ENCODE peak calls at places on chromosomes 4 and X, in eight cellular contexts. C, A, M, V, L, S, N and X are unnamed samples.

GRCh38 chr4:1327526-1328266 is 19.3 kb upstream of the UVSSA start:
- DNase-seq in L (no peak), A (no peak), N (no peak), V (no peak), C (no peak), S (no peak), M (no peak), X (no peak)

GRCh38 chrX:13763489-13763888 is 28.9 kb downstream of the OFD1 start:
- DNase-seq in A (no peak), S (no peak), M (no peak), C (peak), N (no peak), V (no peak), L (no peak), X (no peak)

GRCh38 chr4:15665738-15666365 is 10.7 kb upstream of the FBXL5 start:
- DNase-seq in S (peak), L (no peak), V (peak), C (no peak), N (no peak), A (peak), M (no peak), X (no peak)

GRCh38 chr4:38046735-38047487 is 86.7 kb downstream of the PTTG2 start:
- DNase-seq in A (no peak), N (no peak), L (no peak), C (peak), V (no peak), M (peak), S (peak), X (no peak)

GRCh38 chrX:16465081-16465876 is 184.7 kb upstream of the S100G start:
- DNase-seq in C (no peak), S (peak), M (no peak), N (no peak), A (no peak), L (no peak), V (no peak), X (no peak)

GRCh38 chr4:15893967-15894366 is 44.6 kb downstream of the FGFBP1 start:
- DNase-seq in C (no peak), A (no peak), M (peak), L (no peak), V (peak), N (no peak), S (peak), X (no peak)

GRCh38 chr4:137558951-137559350 is 26.7 kb upstream of the PCDH18 start:
- DNase-seq in V (no peak), A (no peak), L (no peak), S (peak), M (peak), C (no peak), N (no peak), X (peak)

GRCh38 chr4:84366111-84366510 is 133.0 kb downstream of the NKX6-1 start:
- DNase-seq in A (no peak), S (no peak), M (no peak), V (no peak), C (no peak), L (no peak), N (no peak), X (no peak)

GRCh38 chrX:3252744-3253143 is 93.7 kb downstream of the MXRA5 start:
- DNase-seq in C (no peak), L (no peak), S (no peak), M (peak), V (no peak), A (no peak), N (no peak), X (peak)

GRCh38 chr4:17066972-17067371 is 168.5 kb upstream of the LDB2 start:
- DNase-seq in N (no peak), S (peak), L (no peak), C (peak), M (peak), V (no peak), A (no peak), X (no peak)

GRCh38 chr4:127781303-127782024 is 658 bp upstream of the HSPA4L start:
- DNase-seq in C (peak), A (peak), V (peak), S (peak), N (peak), M (peak), L (no peak), X (no peak)

GRCh38 chr4:168451744-168452394 is 28.4 kb downstream of the DDX60L start:
- DNase-seq in L (no peak), A (no peak), C (no peak), V (peak), N (no peak), M (peak), S (peak), X (no peak)

GRCh38 chrX:16870095-16870860 is at the start of gene RBBP7:
- DNase-seq in V (peak), N (peak), S (peak), L (peak), M (peak), C (peak), A (peak), X (peak)

GRCh38 chr4:63919636-63920365 is 489.4 kb downstream of the TECRL start:
- DNase-seq in L (no peak), M (no peak), S (no peak), V (no peak), N (peak), C (no peak), A (no peak), X (no peak)

GRCh38 chr4:57102050-57102564 is 8.1 kb downstream of the IGFBP7 start:
- DNase-seq in N (peak), S (peak), L (peak), C (peak), V (no peak), A (peak), M (peak), X (no peak)

GRCh38 chr4:88378691-88379559 is at the start of gene HERC6:
- DNase-seq in A (peak), M (peak), V (peak), L (peak), C (peak), N (peak), S (peak), X (peak)

GRCh38 chr4:132195181-132195580 is 953.9 kb upstream of the PCDH10 start:
- DNase-seq in A (no peak), L (no peak), C (no peak), N (no peak), M (peak), S (peak), V (no peak), X (no peak)

GRCh38 chr4:182537031-182537617 is 293.9 kb downstream of the TENM3 start:
- DNase-seq in S (no peak), M (no peak), C (no peak), V (no peak), L (no peak), N (no peak), A (no peak), X (no peak)

GRCh38 chr4:147582386-147583077 is 34.7 kb upstream of the TMEM184C start:
- DNase-seq in L (no peak), A (no peak), V (peak), M (no peak), C (no peak), N (no peak), S (peak), X (no peak)

GRCh38 chrX:39705299-39705698 is 392.5 kb downstream of the BCOR start:
- DNase-seq in M (peak), S (peak), A (peak), V (no peak), L (peak), N (peak), C (peak), X (peak)

GRCh38 chr4:74793757-74794340 is 474 bp downstream of the BTC start:
- DNase-seq in L (peak), V (peak), A (peak), M (peak), N (peak), S (peak), C (peak), X (peak)

GRCh38 chrX:874061-874460 is 243.5 kb downstream of the SHOX start:
- DNase-seq in S (no peak), N (no peak), M (no peak), A (no peak), V (no peak), L (no peak), C (no peak), X (no peak)
- H3K4me3 ChIP-seq in S (no peak), N (no peak), M (no peak), A (no peak), V (no peak), L (no peak), C (no peak), X (no peak)

DNA sequence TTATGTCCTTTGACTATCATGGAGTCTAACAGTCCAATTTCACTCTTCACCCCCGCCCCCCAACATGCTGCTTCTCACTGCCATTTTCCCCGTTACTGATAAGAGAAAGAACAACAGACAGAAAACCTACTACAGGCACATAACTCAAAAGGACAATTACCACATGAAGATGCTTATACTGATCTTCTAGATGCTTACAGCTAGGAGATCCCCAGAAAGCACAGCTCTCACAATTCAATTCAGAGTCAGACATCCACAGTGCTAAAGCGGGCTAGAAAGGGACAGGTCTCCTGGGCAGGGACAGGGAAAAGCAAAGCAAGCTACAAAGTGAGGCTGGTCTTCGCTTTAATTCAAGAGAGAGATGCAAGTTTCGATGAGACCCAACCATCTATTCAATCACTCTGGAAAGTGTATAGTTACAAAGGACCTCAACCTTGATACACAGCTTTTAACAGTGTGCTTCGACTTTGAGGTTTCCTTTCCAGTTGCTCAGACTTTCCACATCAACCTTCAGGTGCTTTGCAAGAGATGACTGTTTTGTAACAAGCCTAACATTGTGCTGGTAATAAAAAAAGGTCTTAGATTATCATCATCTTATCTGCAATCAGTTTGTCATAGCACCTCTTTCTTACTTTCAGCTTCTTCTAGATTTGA is 60.9 kb downstream of the LEF1 start:
- DNase-seq in N (no peak), S (no peak), M (no peak), C (no peak), V (no peak), A (no peak), L (no peak), X (no peak)
- H3K4me3 ChIP-seq in N (no peak), S (no peak), M (no peak), C (no peak), V (no peak), A (no peak), L (no peak), X (no peak)

DNA sequence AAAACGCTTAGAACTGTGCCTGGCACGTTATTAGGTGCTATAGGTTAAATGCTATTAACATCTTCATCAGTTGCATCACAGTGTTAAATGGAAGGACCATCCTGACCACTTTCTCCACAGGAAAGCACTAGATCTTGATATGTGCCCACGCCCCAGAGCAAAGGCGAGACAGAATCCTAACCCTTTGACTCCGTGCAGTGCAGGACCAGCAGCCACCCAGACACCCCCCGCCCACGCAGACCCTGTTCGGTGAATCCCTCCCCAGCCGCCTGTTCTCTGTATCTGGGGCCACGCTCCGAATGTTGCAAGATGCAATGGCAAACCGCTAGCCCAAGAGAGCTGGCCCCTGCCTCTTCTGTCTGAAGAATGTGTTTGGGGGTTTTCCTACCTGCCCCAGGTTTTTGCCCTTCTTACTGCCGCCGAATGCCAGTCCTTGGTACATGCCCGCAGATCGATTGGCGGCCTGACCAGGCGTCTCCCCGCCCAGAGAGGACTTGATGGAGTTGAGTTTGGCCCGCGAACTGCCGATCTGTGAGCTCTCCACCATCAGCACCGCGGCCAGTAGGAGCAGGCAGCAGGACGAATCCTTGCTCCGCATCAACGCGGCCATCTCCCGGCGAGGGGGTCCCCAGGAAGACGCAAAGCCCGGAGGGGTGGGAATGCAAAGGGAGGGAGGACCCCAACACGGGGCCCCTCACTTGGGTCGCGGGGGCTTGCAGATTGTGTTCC is 967 bp downstream of the DKK2 start:
- DNase-seq in S (peak), L (peak), N (peak), A (no peak), C (no peak), M (peak), V (no peak), X (no peak)
- H3K4me3 ChIP-seq in S (peak), L (peak), N (peak), A (no peak), C (peak), M (peak), V (no peak), X (no peak)

DNA sequence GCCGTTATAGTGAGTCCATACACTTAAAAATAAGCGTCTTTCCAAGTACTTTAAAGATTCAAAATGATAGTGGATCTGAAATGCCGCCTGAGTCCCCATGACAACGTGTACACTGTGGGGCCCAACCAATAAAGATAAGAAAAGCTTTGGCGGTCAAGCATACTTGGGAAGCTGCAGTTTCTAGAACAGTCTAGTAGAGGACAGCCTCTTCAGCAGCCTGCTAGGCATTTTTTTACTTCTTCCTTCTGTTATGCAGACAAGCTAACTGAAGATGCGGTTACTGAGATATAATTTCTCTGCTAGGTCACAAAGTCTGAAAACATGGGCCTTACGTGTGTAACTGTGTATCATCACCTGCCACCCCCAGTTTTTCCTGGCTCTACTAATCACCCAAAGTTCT is 402 bp upstream of the UPRT start:
- DNase-seq in N (no peak), C (no peak), S (no peak), L (no peak), M (no peak), A (peak), V (no peak), X (no peak)
- H3K4me3 ChIP-seq in N (peak), C (peak), S (peak), L (peak), M (peak), A (no peak), V (peak), X (peak)

DNA sequence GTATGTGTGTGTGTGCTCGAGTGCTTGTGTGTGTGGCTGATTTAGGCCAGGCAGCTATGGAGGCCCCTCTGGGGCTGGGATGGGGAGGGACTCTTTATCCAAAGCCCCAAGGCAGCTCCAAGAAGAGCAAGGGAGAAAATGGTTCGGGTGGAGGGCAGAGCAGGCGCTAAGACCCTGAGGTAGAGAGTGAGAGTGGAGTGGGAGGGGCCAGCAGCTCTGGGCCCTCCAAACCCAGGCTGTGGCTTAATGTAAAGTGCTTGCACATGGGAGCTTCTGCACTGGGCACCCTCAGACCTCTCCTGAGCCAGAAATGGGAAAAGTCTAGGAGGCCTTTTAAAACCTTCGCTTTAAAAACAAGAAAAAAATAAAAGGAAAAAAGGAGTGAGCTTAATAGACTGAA is 233.6 kb upstream of the PSAPL1 start:
- DNase-seq in C (no peak), A (no peak), V (no peak), S (no peak), M (no peak), N (no peak), L (no peak), X (no peak)
- H3K4me3 ChIP-seq in C (no peak), A (no peak), V (no peak), S (no peak), M (no peak), N (no peak), L (no peak), X (no peak)